ENCODE peak calls at places on chromosomes 5 and 9, in ten cellular contexts. H is GM12892, N is stomach, X is spleen, M is A549, E is adrenal gland, Q is HepG2, Z is uterus, P is body of pancreas, D is erythroblast. B is an unnamed sample.

GRCh38 chr5:103397996-103398581 is 139.5 kb downstream of the MACIR start:
- DNase-seq in H (no peak), N (no peak), X (no peak), M (no peak), E (no peak), Q (no peak), Z (no peak), P (no peak), D (no peak), B (no peak)

GRCh38 chr5:42944989-42945388 is 95.1 kb downstream of the ANXA2R start:
- DNase-seq in H (no peak), N (no peak), X (no peak), M (peak; percentile 69), E (no peak), Q (no peak), Z (no peak), P (no peak), D (no peak), B (no peak)

GRCh38 chr5:159017787-159018186 is 81.9 kb downstream of the EBF1 start:
- DNase-seq in H (no peak), N (no peak), X (no peak), M (peak; percentile 47), E (peak; percentile 57), Q (no peak), Z (peak; percentile 77), P (peak; percentile 15), D (peak; percentile 6), B (peak; percentile 57)

GRCh38 chr9:69829484-69829883 is 8.9 kb downstream of the CFAP95 start:
- DNase-seq in H (no peak), N (no peak), X (no peak), M (no peak), E (no peak), Q (no peak), Z (no peak), P (no peak), D (no peak), B (no peak)

GRCh38 chr5:176739461-176740051 is 70.8 kb upstream of the UNC5A start:
- DNase-seq in H (no peak), N (peak; percentile 13), X (peak; percentile 44), M (no peak), E (no peak), Q (no peak), Z (no peak), P (no peak), D (no peak), B (no peak)

GRCh38 chr9:36165766-36166149 is 3.4 kb upstream of the CCIN start:
- DNase-seq in H (no peak), N (no peak), X (no peak), M (no peak), E (no peak), Q (no peak), Z (no peak), P (no peak), D (no peak), B (no peak)

GRCh38 chr5:159097461-159098284 is 2.0 kb downstream of the EBF1 start:
- DNase-seq in H (no peak), N (no peak), X (peak; percentile 87), M (no peak), E (peak; percentile 40), Q (no peak), Z (peak; percentile 52), P (peak; percentile 26), D (no peak), B (peak; percentile 49)

GRCh38 chr5:157289164-157289819 is 23.4 kb downstream of the CYFIP2 start:
- DNase-seq in H (no peak), N (no peak), X (no peak), M (no peak), E (no peak), Q (no peak), Z (no peak), P (no peak), D (no peak), B (no peak)

GRCh38 chr5:83337453-83338035 is 134.0 kb upstream of the VCAN start:
- DNase-seq in H (no peak), N (no peak), X (no peak), M (no peak), E (no peak), Q (no peak), Z (no peak), P (no peak), D (no peak), B (no peak)

GRCh38 chr5:54874337-54875021 is 110.9 kb downstream of the ESM1 start:
- DNase-seq in H (no peak), N (no peak), X (no peak), M (no peak), E (no peak), Q (no peak), Z (no peak), P (peak; percentile 18), D (no peak), B (no peak)

GRCh38 chr5:146025108-146025507 is 80.3 kb downstream of the PLAC8L1 start:
- DNase-seq in H (no peak), N (peak; percentile 82), X (no peak), M (no peak), E (no peak), Q (peak; percentile 78), Z (no peak), P (no peak), D (no peak), B (no peak)

GRCh38 chr9:96109718-96110351 is 192.1 kb downstream of the HSD17B3 start:
- DNase-seq in H (no peak), N (no peak), X (no peak), M (no peak), E (no peak), Q (no peak), Z (no peak), P (no peak), D (no peak), B (no peak)

GRCh38 chr9:36154213-36154952 is 14.8 kb upstream of the CCIN start:
- DNase-seq in H (no peak), N (no peak), X (no peak), M (peak; percentile 66), E (no peak), Q (no peak), Z (peak; percentile 77), P (peak; percentile 23), D (no peak), B (no peak)

GRCh38 chr9:93620881-93621820 is 44.8 kb downstream of the PHF2 start:
- DNase-seq in H (no peak), N (peak; percentile 46), X (no peak), M (no peak), E (peak; percentile 64), Q (no peak), Z (no peak), P (peak; percentile 55), D (no peak), B (peak; percentile 85)

GRCh38 chr9:75937859-75938258 is 47.4 kb downstream of the PCSK5 start:
- DNase-seq in H (no peak), N (no peak), X (no peak), M (no peak), E (no peak), Q (no peak), Z (no peak), P (no peak), D (no peak), B (no peak)

GRCh38 chr5:132369471-132370240 is at the start of gene SLC22A5:
- DNase-seq in H (peak; percentile 75), N (peak; percentile 88), X (peak; percentile 93), M (peak; percentile 84), E (peak; percentile 74), Q (peak; percentile 62), Z (peak; percentile 63), P (peak; percentile 91), D (peak; percentile 82), B (peak; percentile 91)
- TF ChIP-seq POLR2A in H (peak; percentile 63), N (no peak), X (no peak), M (peak; percentile 65), E (peak; percentile 53), Q (peak; percentile 68), Z (peak; percentile 66), P (peak; percentile 78), D (peak; percentile 66), B (peak; percentile 91)

DNA sequence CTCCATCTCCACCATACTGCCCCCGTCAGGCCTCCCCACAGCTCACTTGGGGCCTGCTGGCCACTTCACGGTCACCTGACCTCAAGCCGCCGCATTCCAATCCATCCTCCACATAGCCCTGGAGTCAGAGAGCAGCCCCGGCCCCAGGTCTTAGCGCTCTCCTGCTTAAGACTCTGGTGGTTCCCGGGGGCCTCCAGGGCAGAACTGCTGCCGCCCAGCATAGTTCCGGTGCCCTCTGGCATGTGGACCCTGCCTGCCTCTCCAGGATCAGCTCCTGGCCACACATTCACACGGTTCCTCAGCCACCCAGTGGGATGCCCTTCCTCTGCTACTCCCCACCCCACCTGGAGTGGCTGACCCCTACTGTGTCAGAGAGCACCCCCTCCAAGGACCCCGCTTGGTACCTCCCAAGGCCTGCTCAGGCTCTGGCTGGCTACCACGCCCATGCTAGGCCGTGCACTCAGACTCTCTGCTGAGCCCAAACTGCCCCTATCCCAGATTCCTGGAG is 8.7 kb downstream of the PHYKPL start:
- DNase-seq in H (no peak), N (no peak), X (peak; percentile 64), M (no peak), E (no peak), Q (no peak), Z (no peak), P (no peak), D (no peak), B (no peak)
- TF ChIP-seq POLR2A in H (no peak), N (no peak), X (no peak), M (no peak), E (no peak), Q (no peak), Z (no peak), P (no peak), D (no peak), B (no peak)

GRCh38 chr9:98067184-98067583 is 10.7 kb downstream of the NANS start:
- DNase-seq in H (no peak), N (no peak), X (peak; percentile 24), M (no peak), E (no peak), Q (no peak), Z (no peak), P (no peak), D (no peak), B (no peak)

GRCh38 chr9:98070704-98071103 is 14.2 kb downstream of the NANS start:
- DNase-seq in H (no peak), N (no peak), X (peak; percentile 11), M (no peak), E (no peak), Q (no peak), Z (no peak), P (no peak), D (no peak), B (no peak)

GRCh38 chr9:98064623-98065392 is 8.3 kb downstream of the NANS start:
- DNase-seq in H (no peak), N (no peak), X (peak; percentile 51), M (no peak), E (no peak), Q (no peak), Z (no peak), P (no peak), D (no peak), B (no peak)

GRCh38 chr9:98062161-98062560 is 5.6 kb downstream of the NANS start:
- DNase-seq in H (no peak), N (no peak), X (peak; percentile 30), M (no peak), E (no peak), Q (no peak), Z (no peak), P (no peak), D (no peak), B (no peak)

GRCh38 chr9:98066235-98066634 is 9.7 kb downstream of the NANS start:
- DNase-seq in H (no peak), N (no peak), X (no peak), M (no peak), E (no peak), Q (no peak), Z (no peak), P (no peak), D (no peak), B (no peak)
- TF ChIP-seq POLR2A in H (no peak), N (no peak), X (no peak), M (no peak), E (no peak), Q (no peak), Z (no peak), P (no peak), D (no peak), B (no peak)

GRCh38 chr9:133397895-133398294 is 19.9 kb downstream of the REXO4 start:
- DNase-seq in H (no peak), N (no peak), X (no peak), M (no peak), E (no peak), Q (no peak), Z (no peak), P (no peak), D (no peak), B (no peak)
- TF ChIP-seq POLR2A in H (no peak), N (no peak), X (no peak), M (no peak), E (no peak), Q (no peak), Z (no peak), P (no peak), D (no peak), B (no peak)